ENCODE peak calls at places on chromosomes 1 and 21, in ten cellular contexts. Q is SK-N-SH; P is tibial artery; C is cardiac fibroblast; G is lower lobe of right lung; F is CD4-positive, alpha-beta memory T cell; M is CD8-positive, alpha-beta T cell; O is heart right ventricle; I is IMR-90; B is astrocyte of the spinal cord. D is an unnamed sample.

GRCh38 chr1:19706136-19706535 is 41.5 kb downstream of the HTR6 start:
- DNase-seq in I (no peak), O (no peak), M (no peak), Q (no peak), F (no peak), C (no peak), P (no peak), B (no peak), G (no peak), D (no peak)

GRCh38 chr1:199859525-199859924 is 168.0 kb upstream of the NR5A2 start:
- DNase-seq in Q (peak; percentile 20), O (no peak), G (no peak), C (peak; percentile 82), I (peak; percentile 80), F (no peak), P (no peak), B (peak; percentile 55), M (no peak), D (no peak)

GRCh38 chr1:205477759-205478247 is 22.0 kb upstream of the BLACAT1 start:
- DNase-seq in P (peak; percentile 77), Q (no peak), C (peak; percentile 35), M (no peak), F (no peak), B (peak; percentile 65), I (peak; percentile 33), O (peak; percentile 57), G (peak; percentile 86), D (peak; percentile 48)

GRCh38 chr1:100360790-100361232 is 8.5 kb downstream of the CDC14A start:
- DNase-seq in I (peak; percentile 49), O (peak; percentile 49), F (no peak), Q (no peak), G (no peak), B (peak; percentile 91), P (no peak), C (peak; percentile 42), M (no peak), D (peak; percentile 91)

GRCh38 chr1:46302091-46303037 is 1.1 kb downstream of the LRRC41 start:
- DNase-seq in F (peak; percentile 54), Q (peak; percentile 80), B (peak; percentile 39), P (peak; percentile 79), M (peak; percentile 50), G (peak; percentile 75), C (peak; percentile 57), I (peak; percentile 52), O (peak; percentile 42), D (no peak)

GRCh38 chr1:237048803-237049202 is 6.8 kb downstream of the RYR2 start:
- DNase-seq in P (no peak), G (no peak), O (no peak), I (no peak), B (no peak), M (no peak), F (no peak), Q (no peak), C (no peak), D (no peak)

GRCh38 chr21:16195476-16195875 is 465.7 kb downstream of the USP25 start:
- DNase-seq in C (peak; percentile 83), O (no peak), F (no peak), P (no peak), I (peak; percentile 70), B (peak; percentile 83), M (no peak), G (no peak), Q (no peak), D (peak; percentile 45)

GRCh38 chr1:42742617-42743301 is 2.7 kb upstream of the CLDN19 start:
- DNase-seq in I (no peak), B (no peak), F (no peak), G (no peak), C (no peak), O (no peak), M (no peak), P (no peak), Q (peak; percentile 41), D (no peak)

GRCh38 chr1:240683576-240683975 is 71.6 kb upstream of the GREM2 start:
- DNase-seq in G (no peak), I (no peak), O (no peak), P (no peak), C (no peak), Q (no peak), F (no peak), B (no peak), M (no peak), D (no peak)

GRCh38 chr21:44354001-44354405 is 582 bp downstream of the TRPM2 start:
- DNase-seq in F (no peak), O (no peak), P (no peak), M (no peak), Q (no peak), C (peak; percentile 35), B (no peak), I (no peak), G (no peak), D (no peak)

GRCh38 chr21:29164330-29164942 is 34.0 kb downstream of the MAP3K7CL start:
- DNase-seq in M (no peak), Q (peak; percentile 28), O (no peak), C (peak; percentile 95), I (peak; percentile 91), P (no peak), G (no peak), F (no peak), B (peak; percentile 89), D (peak; percentile 83)

GRCh38 chr1:186212574-186213224 is 162.4 kb downstream of the TPR start:
- DNase-seq in G (no peak), F (peak; percentile 2), Q (peak; percentile 44), B (peak; percentile 93), I (peak; percentile 97), P (no peak), C (peak; percentile 97), M (peak; percentile 9), O (no peak), D (peak; percentile 94)

GRCh38 chr1:117371436-117372151 is 4.3 kb downstream of the MAN1A2 start:
- DNase-seq in M (no peak), F (no peak), Q (no peak), I (peak; percentile 39), C (peak; percentile 62), P (no peak), O (no peak), B (no peak), G (no peak), D (no peak)

GRCh38 chr1:204447736-204448135 is 36.1 kb upstream of the PPP1R15B start:
- DNase-seq in O (no peak), C (no peak), M (no peak), P (no peak), I (no peak), Q (no peak), B (no peak), G (no peak), F (no peak), D (no peak)

GRCh38 chr1:204506091-204506968 is 9.9 kb upstream of the MDM4 start:
- DNase-seq in F (peak; percentile 83), M (peak; percentile 66), Q (peak; percentile 33), I (peak; percentile 95), G (peak; percentile 71), B (peak; percentile 95), P (peak; percentile 78), C (peak; percentile 98), O (peak; percentile 42), D (peak; percentile 82)

DNA sequence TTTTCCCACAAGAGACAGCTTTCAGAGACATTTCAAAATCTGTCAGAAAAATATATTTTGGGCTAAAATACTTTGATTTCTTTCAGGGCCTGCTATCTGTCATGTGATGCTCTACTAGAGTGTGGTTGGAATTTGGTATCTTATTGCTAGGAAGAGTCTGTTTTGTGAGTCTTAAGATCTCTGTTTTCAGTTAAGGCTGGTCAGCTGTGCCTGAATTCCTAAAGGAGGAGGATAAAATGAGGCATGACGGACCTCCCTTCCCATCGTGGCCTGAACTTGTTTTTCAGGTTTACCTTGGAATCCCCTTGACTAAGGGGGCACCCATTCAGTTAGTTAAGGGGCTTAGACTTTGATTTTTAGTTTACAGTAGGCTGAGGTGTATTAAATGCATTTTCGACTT is 18.1 kb downstream of the CAPN2 start:
- DNase-seq in I (no peak), C (no peak), M (no peak), Q (no peak), F (no peak), G (no peak), O (no peak), B (no peak), P (no peak), D (no peak)
- H3K4me3 ChIP-seq in I (no peak overlapping the region), C (no peak overlapping the region), M (no peak overlapping the region), Q (no peak overlapping the region), F (no peak overlapping the region), G (no peak overlapping the region), O (no peak overlapping the region), B (no peak overlapping the region), P (no peak overlapping the region), D (no peak overlapping the region)

GRCh38 chr1:32464716-32465540 is at the start of gene ZBTB8B:
- DNase-seq in G (peak; percentile 69), O (peak; percentile 72), B (peak; percentile 68), I (peak; percentile 41), Q (peak; percentile 99), F (peak; percentile 12), P (peak; percentile 76), M (peak; percentile 34), C (peak; percentile 28), D (peak; percentile 76)
- H3K4me3 ChIP-seq in G (peak within 1 kb of the TSS; percentile 57), O (peak within 1 kb of the TSS; percentile 59), B (peak within 1 kb of the TSS; percentile 52), I (peak within 1 kb of the TSS; percentile 35), Q (peak within 1 kb of the TSS; percentile 87), F (peak within 1 kb of the TSS; percentile 41), P (peak within 1 kb of the TSS; percentile 36), M (peak within 1 kb of the TSS; percentile 44), C (peak within 1 kb of the TSS; percentile 35), D (peak within 1 kb of the TSS; percentile 64)

DNA sequence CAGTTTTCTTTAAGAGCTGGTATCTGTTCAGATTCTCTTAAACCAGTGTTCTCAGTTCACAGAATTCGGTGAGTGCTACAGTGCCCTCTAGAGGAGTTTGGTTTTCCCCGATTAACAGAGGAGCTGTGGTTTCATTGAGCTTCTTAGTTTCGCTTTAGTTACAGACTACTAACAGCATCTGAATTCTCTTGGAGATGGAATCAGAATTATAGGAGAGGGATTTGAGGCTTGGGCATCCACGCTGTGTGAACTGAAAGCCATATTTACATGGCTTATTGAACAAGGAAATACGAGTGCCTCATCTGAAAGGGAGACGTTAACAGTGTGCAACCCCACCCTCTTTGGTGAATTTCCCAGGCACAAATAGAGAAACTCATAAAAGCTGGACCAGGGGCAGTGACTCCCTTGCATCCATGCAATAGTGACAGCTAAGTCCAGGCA is 202.0 kb downstream of the USH2A start:
- DNase-seq in I (peak; percentile 86), P (no peak), C (peak; percentile 78), M (no peak), G (no peak), B (peak; percentile 87), O (no peak), F (no peak), Q (peak; percentile 35), D (peak; percentile 77)
- H3K4me3 ChIP-seq in I (peak overlapping the region; percentile 76), P (peak overlapping the region; percentile 37), C (peak overlapping the region; percentile 57), M (peak overlapping the region; percentile 23), G (peak overlapping the region; percentile 42), B (peak overlapping the region; percentile 41), O (peak overlapping the region; percentile 50), F (no peak overlapping the region), Q (peak overlapping the region; percentile 51), D (peak overlapping the region; percentile 40)

DNA sequence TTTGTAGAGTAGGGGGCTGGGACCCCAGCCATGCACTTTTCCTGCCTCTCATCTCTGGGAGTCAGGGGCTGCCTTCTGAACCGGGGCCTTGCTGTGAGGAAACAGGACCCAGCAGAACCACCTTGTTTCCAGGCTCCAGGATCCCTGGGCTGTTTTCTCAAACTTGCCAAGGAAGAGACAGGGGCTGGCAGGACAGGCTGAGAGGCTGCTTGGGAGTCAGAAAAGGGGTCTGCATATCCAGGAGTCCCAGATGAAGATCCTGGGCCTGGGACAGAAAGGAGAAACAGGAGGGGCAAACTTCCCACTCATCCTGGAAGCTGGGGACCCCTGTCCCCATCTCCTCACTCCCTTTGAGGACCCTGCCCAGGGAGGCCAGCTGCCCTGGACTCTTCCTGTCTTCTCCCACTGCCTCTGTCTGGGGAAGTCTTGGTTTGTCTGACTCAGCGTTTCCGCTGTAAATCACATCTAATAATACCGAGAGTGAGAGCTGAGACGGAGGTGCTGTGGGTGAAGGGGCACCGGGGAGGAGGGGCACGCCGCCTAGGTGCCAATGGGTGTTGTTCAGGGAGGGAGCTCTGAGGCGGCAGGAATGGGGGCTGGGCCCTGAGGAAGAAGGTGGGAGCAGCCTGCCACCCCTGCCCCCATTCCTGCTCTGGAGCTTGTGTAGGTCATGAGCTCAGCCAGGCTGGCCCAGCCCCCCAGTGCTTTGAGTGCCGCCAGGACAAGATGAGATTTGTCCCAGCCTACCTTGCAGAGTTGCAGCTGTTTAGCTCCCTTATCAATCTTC is 16.7 kb downstream of the POU3F1 start:
- DNase-seq in Q (peak; percentile 62), P (no peak), F (no peak), B (peak; percentile 77), I (peak; percentile 62), G (no peak), O (peak; percentile 30), M (peak; percentile 37), C (peak; percentile 76), D (no peak)
- H3K4me3 ChIP-seq in Q (peak overlapping the region; percentile 30), P (no peak overlapping the region), F (no peak overlapping the region), B (no peak overlapping the region), I (no peak overlapping the region), G (no peak overlapping the region), O (no peak overlapping the region), M (no peak overlapping the region), C (peak overlapping the region; percentile 19), D (no peak overlapping the region)

D was measured in astrocyte of the cerebellum.